ENCODE peak calls at places on chromosomes 12 and 14, in eight cellular contexts. I is Peyer's patch, Y is K562, U is adrenal gland, T is right lobe of liver, B is upper lobe of left lung, F is transverse colon, Z is A549. N is an unnamed sample.

GRCh38 chr14:33700052-33700451 is 250.8 kb downstream of the EGLN3 start:
- DNase-seq in U (no peak), Y (no peak), Z (no peak), F (no peak), I (no peak), B (no peak), T (no peak), N (no peak)

GRCh38 chr12:132804426-132804861 is 24.2 kb downstream of the GOLGA3 start:
- DNase-seq in F (peak; percentile 57), B (no peak), U (no peak), I (no peak), Y (peak; percentile 25), T (no peak), Z (no peak), N (no peak)

GRCh38 chr12:119869720-119870119 is 7.4 kb downstream of the CIT start:
- DNase-seq in Y (peak; percentile 18), T (no peak), F (no peak), U (no peak), B (no peak), I (peak; percentile 46), Z (peak; percentile 36), N (no peak)

GRCh38 chr14:55599250-55599879 is 19.4 kb downstream of the KTN1 start:
- DNase-seq in Y (peak; percentile 56), T (peak; percentile 80), I (peak; percentile 82), U (peak; percentile 21), F (peak; percentile 81), Z (no peak), B (peak; percentile 38), N (no peak)

GRCh38 chr14:20559461-20559904 is 1.4 kb downstream of the RNASE9 start:
- DNase-seq in B (no peak), I (no peak), F (no peak), T (no peak), Y (peak; percentile 23), Z (no peak), U (no peak), N (no peak)

GRCh38 chr12:91406920-91407341 is 224.3 kb upstream of the DCN start:
- DNase-seq in T (no peak), U (no peak), I (no peak), Z (peak; percentile 20), B (no peak), F (peak; percentile 10), Y (no peak), N (no peak)

GRCh38 chr12:121795029-121795977 is 1.8 kb upstream of the RHOF start:
- DNase-seq in Y (peak; percentile 94), U (peak; percentile 88), I (peak; percentile 97), F (peak; percentile 94), Z (peak; percentile 81), B (peak; percentile 94), T (peak; percentile 89), N (peak; percentile 95)

GRCh38 chr14:95289323-95290010 is 30.2 kb downstream of the CLMN start:
- DNase-seq in T (no peak), B (no peak), F (no peak), U (no peak), Z (no peak), I (no peak), Y (no peak), N (no peak)

GRCh38 chr12:110203546-110203945 is 77.5 kb upstream of the ATP2A2 start:
- DNase-seq in Z (no peak), Y (no peak), I (no peak), F (no peak), B (no peak), U (no peak), T (no peak), N (no peak)

GRCh38 chr12:127650626-127651025 is 616.3 kb upstream of the TMEM132C start:
- DNase-seq in F (no peak), T (no peak), B (no peak), I (no peak), Y (no peak), U (no peak), Z (no peak), N (no peak)

GRCh38 chr14:92692822-92693226 is 55.6 kb downstream of the LGMN start:
- DNase-seq in I (no peak), Z (no peak), U (peak; percentile 81), B (peak; percentile 84), T (peak; percentile 95), F (peak; percentile 67), Y (no peak), N (no peak)

GRCh38 chr12:60172266-60172665 is 576.4 kb downstream of the SLC16A7 start:
- DNase-seq in Y (no peak), F (no peak), Z (no peak), B (no peak), U (no peak), T (no peak), I (no peak), N (no peak)

GRCh38 chr14:50932592-50933500 is 11.4 kb downstream of the PYGL start:
- DNase-seq in T (no peak), U (no peak), I (no peak), F (no peak), Y (no peak), B (no peak), Z (no peak), N (no peak)

GRCh38 chr12:131077931-131078391 is 124.3 kb downstream of the ADGRD1 start:
- DNase-seq in B (no peak), Z (no peak), T (no peak), U (no peak), Y (no peak), I (no peak), F (no peak), N (no peak)

GRCh38 chr12:64560395-64561301 is 49.6 kb upstream of the RASSF3 start:
- DNase-seq in F (no peak), U (peak; percentile 35), Z (peak; percentile 67), T (no peak), I (no peak), B (no peak), Y (peak; percentile 14), N (peak; percentile 81)

GRCh38 chr12:22981711-22982110 is 356.7 kb downstream of the ETNK1 start:
- DNase-seq in F (no peak), Z (no peak), B (no peak), Y (peak; percentile 4), I (no peak), T (no peak), U (no peak), N (no peak)
- TF ChIP-seq CTCF in F (no peak), Z (no peak), B (no peak), Y (peak; percentile 10), I (no peak), T (no peak), U (no peak), N (no peak)

DNA sequence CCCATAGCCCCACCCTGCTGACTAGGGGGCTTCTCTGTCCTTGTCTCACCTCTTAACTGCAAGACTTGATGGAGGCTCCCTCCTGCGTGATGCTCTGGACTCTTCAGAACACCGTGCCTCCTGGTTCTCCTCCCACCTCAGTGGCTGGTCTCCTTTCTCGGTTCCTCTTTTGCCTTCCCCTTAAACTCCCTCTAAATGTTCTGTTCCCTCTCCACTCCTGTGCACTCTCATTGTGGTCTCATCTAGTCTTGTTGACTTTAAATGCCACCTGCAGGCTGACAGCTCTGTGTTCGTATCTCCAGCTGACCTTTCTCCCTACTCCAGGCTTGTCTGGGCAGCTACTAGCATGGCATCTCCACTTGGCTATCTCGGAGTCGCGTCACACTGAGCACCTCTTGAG is 28.3 kb downstream of the DYNC1H1 start:
- DNase-seq in T (no peak), U (no peak), Z (no peak), F (peak; percentile 17), Y (no peak), I (peak; percentile 57), B (no peak), N (peak; percentile 17)
- TF ChIP-seq POLR2A in T (no peak), U (no peak), Z (no peak), F (no peak), Y (no peak), I (no peak), B (no peak), N (no peak)

GRCh38 chr14:71852201-71852600 is 80.0 kb upstream of the RGS6 start:
- DNase-seq in B (no peak), I (no peak), F (no peak), U (no peak), Z (no peak), T (no peak), Y (no peak), N (peak; percentile 30)

GRCh38 chr14:71856199-71856919 is 75.9 kb upstream of the RGS6 start:
- DNase-seq in U (no peak), F (no peak), B (no peak), Y (peak; percentile 4), I (no peak), T (no peak), Z (no peak), N (peak; percentile 59)

GRCh38 chr14:71855399-71856036 is 76.7 kb upstream of the RGS6 start:
- DNase-seq in I (peak; percentile 76), U (peak; percentile 92), Y (peak; percentile 69), B (peak; percentile 73), T (peak; percentile 63), F (peak; percentile 73), Z (peak; percentile 46), N (peak; percentile 61)
- TF ChIP-seq CTCF in I (no peak), U (peak; percentile 72), Y (peak; percentile 70), B (peak; percentile 49), T (peak; percentile 48), F (peak; percentile 60), Z (peak; percentile 57), N (peak; percentile 78)

DNA sequence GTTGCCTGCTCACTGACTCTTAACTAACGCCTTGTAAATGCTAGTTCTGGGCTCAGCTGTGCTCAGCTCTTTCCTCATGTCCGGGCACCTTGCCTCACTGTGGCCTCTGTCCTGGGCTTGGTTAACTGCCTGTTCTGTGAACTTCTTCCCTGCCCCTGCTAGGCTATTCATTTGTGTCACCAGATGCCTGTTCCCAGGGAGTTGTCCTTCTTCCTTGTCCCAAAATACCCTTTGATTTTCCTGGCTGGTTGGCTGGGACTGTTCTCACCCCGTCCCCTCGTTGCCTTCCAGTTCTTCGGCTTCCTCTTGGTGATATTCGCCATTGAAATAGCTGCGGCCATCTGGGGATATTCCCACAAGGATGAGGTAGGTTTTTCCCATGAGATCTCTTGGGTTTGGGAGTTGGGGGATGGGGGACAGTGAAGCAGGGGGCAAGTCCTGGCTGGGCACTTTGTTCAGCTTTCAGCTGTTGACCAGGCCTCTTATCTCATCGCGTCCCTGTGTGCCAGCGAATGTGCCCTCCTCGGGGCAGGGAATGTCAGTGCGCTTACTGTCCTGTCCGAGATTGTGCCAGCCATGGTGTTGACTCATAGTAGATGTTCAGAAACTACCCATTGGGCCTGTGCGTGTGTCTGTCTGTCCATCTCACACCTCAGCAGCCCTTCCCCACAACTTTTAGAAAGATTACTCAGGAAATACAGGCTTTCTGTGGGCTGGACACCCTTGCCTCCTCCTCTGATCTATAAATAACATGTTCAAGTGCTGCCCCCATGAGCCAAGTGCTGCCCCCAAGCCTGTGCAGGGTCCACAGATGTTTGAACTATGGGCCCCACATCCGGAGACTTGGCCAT is 33.1 kb downstream of the CD9 start:
- DNase-seq in U (peak; percentile 77), F (peak; percentile 82), B (no peak), I (peak; percentile 82), Z (no peak), Y (no peak), T (no peak), N (peak; percentile 72)
- TF ChIP-seq POLR2A in U (no peak), F (peak; percentile 64), B (no peak), I (peak; percentile 70), Z (no peak), Y (no peak), T (no peak), N (no peak)

GRCh38 chr14:76882646-76883045 is 56.4 kb downstream of the LRRC74A start:
- DNase-seq in I (no peak), Z (no peak), F (no peak), T (no peak), U (no peak), Y (no peak), B (no peak), N (no peak)
- TF ChIP-seq CTCF in I (no peak), Z (no peak), F (no peak), T (no peak), U (no peak), Y (no peak), B (no peak), N (no peak)

GRCh38 chr14:100213956-100214767 is 24.8 kb upstream of the YY1 start:
- DNase-seq in Z (peak; percentile 86), Y (peak; percentile 94), I (peak; percentile 98), F (peak; percentile 96), B (peak; percentile 96), T (peak; percentile 95), U (peak; percentile 94), N (peak; percentile 92)
- TF ChIP-seq POLR2A in Z (peak; percentile 87), Y (peak; percentile 90), I (peak; percentile 93), F (peak; percentile 95), B (peak; percentile 95), T (peak; percentile 92), U (peak; percentile 92), N (peak; percentile 95)

N was measured in NB4.